ENCODE peak calls at places on chromosome 10, in eight cellular contexts. One of them, this sample, is unnamed.
A peak's percentile ranks its signal among the peaks of the same experiment; 100 is the strongest.

GRCh38 chr10:17993361-17993760 is 41.6 kb downstream of the SLC39A12 start:
- DNase-seq in GM23248: peak; percentile 69
- DNase-seq in A549: no peak
- DNase-seq in thoracic aorta: no peak
- DNase-seq in ovary: no peak
- DNase-seq in heart left ventricle: no peak
- DNase-seq in astrocyte: peak; percentile 50
- DNase-seq in stomach: no peak
- DNase-seq in this sample: no peak

GRCh38 chr10:24519950-24520349 is 203.7 kb downstream of the ARHGAP21 start:
- DNase-seq in astrocyte: no peak
- DNase-seq in thoracic aorta: no peak
- DNase-seq in stomach: no peak
- DNase-seq in heart left ventricle: no peak
- DNase-seq in A549: no peak
- DNase-seq in GM23248: no peak
- DNase-seq in ovary: no peak
- DNase-seq in this sample: no peak

GRCh38 chr10:110861476-110861875 is 10.3 kb upstream of the PDCD4 start:
- DNase-seq in thoracic aorta: no peak
- DNase-seq in astrocyte: no peak
- DNase-seq in A549: no peak
- DNase-seq in stomach: no peak
- DNase-seq in ovary: no peak
- DNase-seq in heart left ventricle: no peak
- DNase-seq in GM23248: no peak
- DNase-seq in this sample: no peak

GRCh38 chr10:114172241-114172640 is 1.8 kb downstream of the CCDC186 start:
- DNase-seq in stomach: no peak
- DNase-seq in A549: no peak
- DNase-seq in ovary: no peak
- DNase-seq in thoracic aorta: no peak
- DNase-seq in GM23248: peak; percentile 61
- DNase-seq in astrocyte: peak; percentile 45
- DNase-seq in heart left ventricle: no peak
- DNase-seq in this sample: no peak

GRCh38 chr10:91410638-91411367 is 659 bp downstream of the HECTD2 start:
- DNase-seq in heart left ventricle: no peak
- DNase-seq in astrocyte: peak; percentile 62
- DNase-seq in A549: peak; percentile 53
- DNase-seq in ovary: no peak
- DNase-seq in thoracic aorta: no peak
- DNase-seq in GM23248: peak; percentile 78
- DNase-seq in stomach: no peak
- DNase-seq in this sample: no peak

GRCh38 chr10:31064334-31064733 is 32.7 kb upstream of the ZNF438 start:
- DNase-seq in stomach: no peak
- DNase-seq in ovary: no peak
- DNase-seq in GM23248: peak; percentile 90
- DNase-seq in A549: no peak
- DNase-seq in thoracic aorta: no peak
- DNase-seq in astrocyte: peak; percentile 84
- DNase-seq in heart left ventricle: peak; percentile 55
- DNase-seq in this sample: no peak

GRCh38 chr10:94212876-94213595 is 149.7 kb downstream of the NOC3L start:
- DNase-seq in thoracic aorta: no peak
- DNase-seq in astrocyte: no peak
- DNase-seq in heart left ventricle: no peak
- DNase-seq in A549: no peak
- DNase-seq in GM23248: peak; percentile 49
- DNase-seq in ovary: no peak
- DNase-seq in stomach: no peak
- DNase-seq in this sample: no peak

GRCh38 chr10:50990568-50991495 is 83.5 kb upstream of the PRKG1 start:
- DNase-seq in astrocyte: peak; percentile 67
- DNase-seq in GM23248: peak; percentile 91
- DNase-seq in stomach: no peak
- DNase-seq in thoracic aorta: peak; percentile 33
- DNase-seq in A549: peak; percentile 14
- DNase-seq in heart left ventricle: peak; percentile 70
- DNase-seq in ovary: peak; percentile 47
- DNase-seq in this sample: no peak

GRCh38 chr10:121079226-121079625 is 228.1 kb downstream of the WDR11 start:
- DNase-seq in A549: no peak
- DNase-seq in GM23248: no peak
- DNase-seq in stomach: no peak
- DNase-seq in thoracic aorta: no peak
- DNase-seq in ovary: no peak
- DNase-seq in astrocyte: no peak
- DNase-seq in heart left ventricle: no peak
- DNase-seq in this sample: no peak

GRCh38 chr10:96743988-96744585 is 23.8 kb upstream of the PIK3AP1 start:
- DNase-seq in A549: no peak
- DNase-seq in thoracic aorta: no peak
- DNase-seq in astrocyte: peak; percentile 26
- DNase-seq in heart left ventricle: no peak
- DNase-seq in stomach: no peak
- DNase-seq in ovary: no peak
- DNase-seq in GM23248: peak; percentile 16
- DNase-seq in this sample: no peak
- H3K4me1 ChIP-seq in A549: no peaks in the 10 kb centered on the region
- H3K4me1 ChIP-seq in thoracic aorta: no peaks in the 10 kb centered on the region
- H3K4me1 ChIP-seq in astrocyte: no peaks in the 10 kb centered on the region
- H3K4me1 ChIP-seq in heart left ventricle: no peaks in the 10 kb centered on the region
- H3K4me1 ChIP-seq in stomach: peaks cover 6% of the 10 kb centered on the region
- H3K4me1 ChIP-seq in ovary: no peaks in the 10 kb centered on the region
- H3K4me1 ChIP-seq in GM23248: no peaks in the 10 kb centered on the region
- H3K4me1 ChIP-seq in this sample: no peaks in the 10 kb centered on the region

DNA sequence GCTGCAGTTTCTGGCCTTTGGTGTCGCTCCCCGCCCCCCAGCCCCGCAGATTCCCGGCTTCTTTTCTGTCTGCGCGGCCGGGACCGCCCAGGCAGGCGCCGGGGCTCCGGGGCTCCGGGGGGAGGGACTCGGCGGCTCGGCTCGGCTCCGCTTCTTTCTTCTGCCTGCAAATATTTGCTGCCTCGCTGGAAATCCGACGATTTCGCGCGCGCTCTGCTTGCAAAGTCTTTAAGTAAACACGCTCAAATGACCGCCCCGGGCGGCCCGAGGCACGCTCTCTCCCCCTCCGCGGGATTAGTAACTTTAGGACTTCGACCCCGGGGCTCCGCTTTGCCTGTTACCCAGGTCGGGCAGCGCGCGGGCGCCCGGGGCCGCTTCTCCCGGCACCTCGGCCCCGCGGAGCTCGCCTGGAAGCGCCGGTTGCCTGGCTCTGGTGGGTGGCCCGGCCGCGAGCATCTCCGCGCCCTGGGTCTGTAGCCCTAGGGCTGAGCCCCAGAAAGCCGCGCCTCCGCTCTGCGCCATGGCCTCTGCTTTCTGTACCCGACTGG is 3.9 kb upstream of the GATA3 start:
- DNase-seq in GM23248: peak; percentile 44
- DNase-seq in heart left ventricle: no peak
- DNase-seq in ovary: no peak
- DNase-seq in astrocyte: no peak
- DNase-seq in A549: peak; percentile 28
- DNase-seq in stomach: peak; percentile 42
- DNase-seq in thoracic aorta: no peak
- DNase-seq in this sample: peak; percentile 43
- H3K4me3 ChIP-seq in GM23248: peak overlapping the region; percentile 55
- H3K4me3 ChIP-seq in heart left ventricle: peak overlapping the region; percentile 55
- H3K4me3 ChIP-seq in ovary: peak overlapping the region; percentile 12
- H3K4me3 ChIP-seq in astrocyte: peak overlapping the region; percentile 46
- H3K4me3 ChIP-seq in A549: peak overlapping the region; percentile 72
- H3K4me3 ChIP-seq in stomach: peak overlapping the region; percentile 50
- H3K4me3 ChIP-seq in thoracic aorta: peak overlapping the region; percentile 64
- H3K4me3 ChIP-seq in this sample: peak overlapping the region; percentile 37

DNA sequence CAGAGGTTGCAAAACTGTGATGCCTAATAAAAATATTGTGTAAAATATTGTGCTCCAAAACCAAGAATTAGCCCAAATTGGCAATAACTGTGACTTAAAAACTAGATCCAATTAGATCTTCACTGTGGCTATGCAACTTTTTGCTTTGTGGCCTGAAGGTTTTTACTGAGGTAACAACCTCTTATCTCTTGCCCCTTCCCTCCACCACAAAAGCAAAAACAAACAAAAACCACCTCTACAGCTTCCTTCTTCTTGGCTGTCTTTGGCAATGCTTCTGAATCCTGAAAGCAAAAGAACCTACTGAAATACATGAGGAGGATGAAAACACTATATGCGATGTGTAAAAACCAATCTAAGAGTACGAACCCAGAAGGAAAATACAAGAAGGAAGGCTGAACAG is 226.7 kb upstream of the MBL2 start:
- DNase-seq in GM23248: no peak
- DNase-seq in A549: no peak
- DNase-seq in thoracic aorta: no peak
- DNase-seq in stomach: no peak
- DNase-seq in astrocyte: no peak
- DNase-seq in heart left ventricle: no peak
- DNase-seq in ovary: no peak
- DNase-seq in this sample: no peak
- H3K27ac ChIP-seq in GM23248: no peak overlapping the region
- H3K27ac ChIP-seq in A549: no peak overlapping the region
- H3K27ac ChIP-seq in thoracic aorta: no peak overlapping the region
- H3K27ac ChIP-seq in stomach: no peak overlapping the region
- H3K27ac ChIP-seq in astrocyte: no peak overlapping the region
- H3K27ac ChIP-seq in heart left ventricle: no peak overlapping the region
- H3K27ac ChIP-seq in ovary: no peak overlapping the region
- H3K27ac ChIP-seq in this sample: no peak overlapping the region

GRCh38 chr10:60338002-60338564 is 51.6 kb downstream of the ANK3 start:
- DNase-seq in astrocyte: no peak
- DNase-seq in heart left ventricle: no peak
- DNase-seq in thoracic aorta: no peak
- DNase-seq in stomach: no peak
- DNase-seq in ovary: no peak
- DNase-seq in A549: no peak
- DNase-seq in GM23248: no peak
- DNase-seq in this sample: no peak
- H3K4me1 ChIP-seq in astrocyte: no peaks in the 10 kb centered on the region
- H3K4me1 ChIP-seq in heart left ventricle: no peaks in the 10 kb centered on the region
- H3K4me1 ChIP-seq in thoracic aorta: no peaks in the 10 kb centered on the region
- H3K4me1 ChIP-seq in stomach: no peaks in the 10 kb centered on the region
- H3K4me1 ChIP-seq in ovary: no peaks in the 10 kb centered on the region
- H3K4me1 ChIP-seq in A549: no peaks in the 10 kb centered on the region
- H3K4me1 ChIP-seq in GM23248: no peaks in the 10 kb centered on the region
- H3K4me1 ChIP-seq in this sample: no peaks in the 10 kb centered on the region

GRCh38 chr10:62172465-62172864 is 96.2 kb downstream of the RTKN2 start:
- DNase-seq in thoracic aorta: no peak
- DNase-seq in stomach: no peak
- DNase-seq in heart left ventricle: no peak
- DNase-seq in A549: no peak
- DNase-seq in GM23248: no peak
- DNase-seq in astrocyte: no peak
- DNase-seq in ovary: no peak
- DNase-seq in this sample: no peak

GRCh38 chr10:62170738-62171137 is 97.9 kb downstream of the RTKN2 start:
- DNase-seq in GM23248: no peak
- DNase-seq in ovary: no peak
- DNase-seq in heart left ventricle: no peak
- DNase-seq in stomach: no peak
- DNase-seq in astrocyte: no peak
- DNase-seq in A549: no peak
- DNase-seq in thoracic aorta: no peak
- DNase-seq in this sample: no peak

GRCh38 chr10:62175256-62175655 is 93.4 kb downstream of the RTKN2 start:
- DNase-seq in heart left ventricle: no peak
- DNase-seq in A549: no peak
- DNase-seq in stomach: no peak
- DNase-seq in ovary: no peak
- DNase-seq in astrocyte: no peak
- DNase-seq in GM23248: no peak
- DNase-seq in thoracic aorta: no peak
- DNase-seq in this sample: no peak

GRCh38 chr10:62166331-62167154 is 102.1 kb downstream of the RTKN2 start:
- DNase-seq in astrocyte: no peak
- DNase-seq in stomach: peak; percentile 66
- DNase-seq in heart left ventricle: no peak
- DNase-seq in GM23248: peak; percentile 82
- DNase-seq in thoracic aorta: no peak
- DNase-seq in A549: no peak
- DNase-seq in ovary: no peak
- DNase-seq in this sample: no peak

DNA sequence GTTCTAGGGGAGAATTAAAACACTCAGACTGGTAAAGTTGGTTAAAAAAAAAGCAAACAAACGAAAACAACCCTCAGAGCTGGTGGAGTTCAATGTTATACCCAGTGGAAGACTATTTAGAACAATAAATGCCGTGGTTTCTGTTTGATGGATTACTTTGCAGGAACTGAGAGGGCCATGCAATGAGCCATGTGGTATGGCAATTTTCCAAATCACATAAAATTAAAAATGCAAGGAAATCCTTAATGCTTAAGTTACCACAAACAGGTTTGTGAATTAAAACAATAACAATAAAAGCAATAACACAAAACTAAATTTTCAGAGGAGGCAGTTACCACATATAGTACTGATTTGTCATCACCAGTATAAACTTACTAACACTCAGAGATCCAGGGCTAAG is 96.9 kb downstream of the RTKN2 start:
- DNase-seq in thoracic aorta: no peak
- DNase-seq in heart left ventricle: no peak
- DNase-seq in ovary: no peak
- DNase-seq in stomach: no peak
- DNase-seq in A549: no peak
- DNase-seq in GM23248: no peak
- DNase-seq in astrocyte: no peak
- DNase-seq in this sample: no peak
- H3K4me3 ChIP-seq in thoracic aorta: no peak overlapping the region
- H3K4me3 ChIP-seq in heart left ventricle: no peak overlapping the region
- H3K4me3 ChIP-seq in ovary: no peak overlapping the region
- H3K4me3 ChIP-seq in stomach: no peak overlapping the region
- H3K4me3 ChIP-seq in A549: no peak overlapping the region
- H3K4me3 ChIP-seq in GM23248: no peak overlapping the region
- H3K4me3 ChIP-seq in astrocyte: no peak overlapping the region
- H3K4me3 ChIP-seq in this sample: no peak overlapping the region

GRCh38 chr10:78717200-78717599 is 351.6 kb upstream of the ZMIZ1 start:
- DNase-seq in heart left ventricle: peak; percentile 59
- DNase-seq in GM23248: peak; percentile 90
- DNase-seq in ovary: no peak
- DNase-seq in stomach: no peak
- DNase-seq in astrocyte: peak; percentile 85
- DNase-seq in thoracic aorta: no peak
- DNase-seq in A549: no peak
- DNase-seq in this sample: no peak
- H3K27ac ChIP-seq in heart left ventricle: peak overlapping the region; percentile 50
- H3K27ac ChIP-seq in GM23248: peak overlapping the region; percentile 43
- H3K27ac ChIP-seq in ovary: no peak overlapping the region
- H3K27ac ChIP-seq in stomach: no peak overlapping the region
- H3K27ac ChIP-seq in astrocyte: peak overlapping the region; percentile 38
- H3K27ac ChIP-seq in thoracic aorta: peak overlapping the region; percentile 3
- H3K27ac ChIP-seq in A549: no peak overlapping the region
- H3K27ac ChIP-seq in this sample: no peak overlapping the region

This sample was measured in CD8-positive, alpha-beta memory T cell.